ENCODE peak calls at places on chromosomes 11 and 22, in five cellular contexts. One of them, this sample, is unnamed.

GRCh38 chr11:63763506-63764200 is 4.9 kb downstream of the ZFTA start:
- DNase-seq in GM23248: no peak
- DNase-seq in HCT116: no peak
- DNase-seq in MM.1S: no peak
- DNase-seq in neural progenitor cell: peak
- DNase-seq in this sample: no peak

GRCh38 chr11:32885556-32885955 is 7.1 kb upstream of the QSER1 start:
- DNase-seq in GM23248: no peak
- DNase-seq in HCT116: no peak
- DNase-seq in MM.1S: no peak
- DNase-seq in neural progenitor cell: no peak
- DNase-seq in this sample: no peak

GRCh38 chr11:2693851-2694261 is 5.9 kb downstream of the KCNQ1OT1 start:
- DNase-seq in GM23248: peak
- DNase-seq in HCT116: no peak
- DNase-seq in MM.1S: no peak
- DNase-seq in neural progenitor cell: no peak
- DNase-seq in this sample: peak

GRCh38 chr11:33000181-33000580 is 15.5 kb upstream of the DEPDC7 start:
- DNase-seq in GM23248: peak
- DNase-seq in HCT116: no peak
- DNase-seq in MM.1S: no peak
- DNase-seq in neural progenitor cell: no peak
- DNase-seq in this sample: peak

GRCh38 chr22:35072939-35073338 is 7.0 kb downstream of the ISX start:
- DNase-seq in GM23248: peak
- DNase-seq in HCT116: no peak
- DNase-seq in MM.1S: no peak
- DNase-seq in neural progenitor cell: no peak
- DNase-seq in this sample: peak

GRCh38 chr11:63445720-63446119 is 45.2 kb downstream of the PLAAT5 start:
- DNase-seq in GM23248: peak
- DNase-seq in HCT116: no peak
- DNase-seq in MM.1S: no peak
- DNase-seq in neural progenitor cell: no peak
- DNase-seq in this sample: peak

GRCh38 chr11:76232026-76232665 is 25.8 kb upstream of the WNT11 start:
- DNase-seq in GM23248: no peak
- DNase-seq in HCT116: no peak
- DNase-seq in MM.1S: peak
- DNase-seq in neural progenitor cell: no peak
- DNase-seq in this sample: no peak

GRCh38 chr11:72587696-72588095 is 86.5 kb downstream of the PDE2A start:
- DNase-seq in GM23248: no peak
- DNase-seq in HCT116: no peak
- DNase-seq in MM.1S: no peak
- DNase-seq in neural progenitor cell: no peak
- DNase-seq in this sample: no peak

GRCh38 chr22:49207008-49207775 is 620.5 kb downstream of the BRD1 start:
- DNase-seq in GM23248: no peak
- DNase-seq in HCT116: no peak
- DNase-seq in MM.1S: no peak
- DNase-seq in neural progenitor cell: no peak
- DNase-seq in this sample: no peak

GRCh38 chr22:20584872-20585639 is 77.6 kb downstream of the MED15 start:
- DNase-seq in GM23248: no peak
- DNase-seq in HCT116: no peak
- DNase-seq in MM.1S: no peak
- DNase-seq in neural progenitor cell: no peak
- DNase-seq in this sample: no peak

GRCh38 chr11:107699371-107700348 is 12.2 kb downstream of the SLN start:
- DNase-seq in GM23248: no peak
- DNase-seq in HCT116: no peak
- DNase-seq in MM.1S: no peak
- DNase-seq in neural progenitor cell: no peak
- DNase-seq in this sample: no peak

GRCh38 chr22:35432226-35432905 is 32.4 kb downstream of the MCM5 start:
- DNase-seq in GM23248: no peak
- DNase-seq in HCT116: no peak
- DNase-seq in MM.1S: no peak
- DNase-seq in neural progenitor cell: no peak
- DNase-seq in this sample: no peak

GRCh38 chr11:66818231-66818955 is 24.8 kb upstream of the RCE1 start:
- DNase-seq in GM23248: no peak
- DNase-seq in HCT116: no peak
- DNase-seq in MM.1S: no peak
- DNase-seq in neural progenitor cell: no peak
- DNase-seq in this sample: no peak

GRCh38 chr11:4714300-4714699 is 9.7 kb downstream of the MMP26 start:
- DNase-seq in GM23248: no peak
- DNase-seq in HCT116: no peak
- DNase-seq in MM.1S: no peak
- DNase-seq in neural progenitor cell: no peak
- DNase-seq in this sample: no peak

GRCh38 chr11:35029979-35030378 is 109.0 kb upstream of the CD44 start:
- DNase-seq in GM23248: peak
- DNase-seq in HCT116: no peak
- DNase-seq in MM.1S: no peak
- DNase-seq in neural progenitor cell: no peak
- DNase-seq in this sample: peak
- TF ChIP-seq EZH2phosphoT487 in GM23248: no peak
- TF ChIP-seq EZH2phosphoT487 in HCT116: no peak
- TF ChIP-seq EZH2phosphoT487 in MM.1S: no peak
- TF ChIP-seq EZH2phosphoT487 in neural progenitor cell: no peak
- TF ChIP-seq EZH2phosphoT487 in this sample: no peak

DNA sequence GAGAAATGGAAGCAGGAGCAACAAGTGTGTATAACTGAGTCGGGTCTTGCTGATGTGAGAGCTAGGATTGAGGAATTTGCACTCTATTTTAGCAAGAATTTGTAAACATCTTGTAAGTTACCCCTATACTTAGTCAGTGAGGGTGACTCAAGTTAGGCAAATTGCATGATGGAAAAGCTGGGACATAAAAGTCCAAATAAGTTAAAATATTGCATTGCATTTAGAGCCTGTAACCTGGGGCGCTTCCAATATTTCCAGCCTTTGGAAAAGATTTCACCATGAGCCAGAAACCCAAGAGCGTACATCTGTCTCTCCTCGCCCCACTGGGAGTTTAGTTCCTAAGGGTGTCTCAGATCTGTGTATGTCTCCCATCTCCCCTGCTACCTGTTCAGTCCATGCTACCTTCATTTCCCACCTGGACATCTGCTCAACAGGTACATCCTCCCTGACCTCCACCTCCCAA is 37.0 kb upstream of the ACCSL start:
- DNase-seq in GM23248: peak
- DNase-seq in HCT116: no peak
- DNase-seq in MM.1S: no peak
- DNase-seq in neural progenitor cell: no peak
- DNase-seq in this sample: no peak
- H3K9ac ChIP-seq in GM23248: peak
- H3K9ac ChIP-seq in HCT116: no peak
- H3K9ac ChIP-seq in MM.1S: no peak
- H3K9ac ChIP-seq in neural progenitor cell: no peak
- H3K9ac ChIP-seq in this sample: no peak

GRCh38 chr22:50269573-50270301 is 443 bp downstream of the MAPK11 start:
- DNase-seq in GM23248: peak
- DNase-seq in HCT116: no peak
- DNase-seq in MM.1S: no peak
- DNase-seq in neural progenitor cell: no peak
- DNase-seq in this sample: peak
- TF ChIP-seq EZH2 in GM23248: no peak
- TF ChIP-seq EZH2 in HCT116: no peak
- TF ChIP-seq EZH2 in MM.1S: no peak
- TF ChIP-seq EZH2 in neural progenitor cell: peak
- TF ChIP-seq EZH2 in this sample: no peak

DNA sequence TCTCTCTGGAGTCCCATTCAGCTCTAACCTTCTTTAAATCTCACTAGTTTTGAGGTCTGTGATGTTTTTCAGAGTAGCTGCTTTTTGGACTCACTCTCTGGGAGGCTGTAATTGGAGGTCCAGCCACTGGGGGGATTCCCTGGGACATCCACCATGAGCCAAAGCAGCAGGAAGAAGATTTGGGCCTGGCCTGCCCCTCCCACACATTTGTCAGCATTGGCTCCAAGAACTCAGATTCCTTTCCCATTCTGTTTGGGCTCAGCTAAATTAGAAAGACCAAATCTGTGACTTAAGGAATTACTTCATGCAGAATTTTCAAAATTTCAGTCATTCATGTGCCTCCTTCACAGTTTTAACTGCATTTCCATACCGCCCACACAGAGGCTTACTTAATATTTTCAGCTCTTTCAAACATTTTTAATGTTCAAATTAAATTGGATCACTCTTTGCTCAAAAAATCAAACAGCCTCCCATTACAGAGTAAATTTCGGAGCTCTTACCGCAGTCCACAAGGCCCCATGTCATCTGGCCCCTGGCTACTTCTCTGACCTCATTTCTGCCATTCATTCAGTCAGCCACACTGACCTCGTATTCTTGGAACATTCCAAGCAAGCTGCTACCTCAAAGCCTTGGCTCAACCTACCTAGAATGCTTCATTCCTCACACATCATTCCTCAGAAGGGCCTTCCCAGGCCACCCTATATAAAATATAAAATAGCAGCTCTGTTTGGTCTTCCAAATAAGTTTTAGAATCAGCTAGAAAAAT is 54.5 kb upstream of the RRAS2 start:
- DNase-seq in GM23248: peak
- DNase-seq in HCT116: no peak
- DNase-seq in MM.1S: no peak
- DNase-seq in neural progenitor cell: peak
- DNase-seq in this sample: peak
- TF ChIP-seq EZH2phosphoT487 in GM23248: no peak
- TF ChIP-seq EZH2phosphoT487 in HCT116: no peak
- TF ChIP-seq EZH2phosphoT487 in MM.1S: no peak
- TF ChIP-seq EZH2phosphoT487 in neural progenitor cell: no peak
- TF ChIP-seq EZH2phosphoT487 in this sample: no peak

DNA sequence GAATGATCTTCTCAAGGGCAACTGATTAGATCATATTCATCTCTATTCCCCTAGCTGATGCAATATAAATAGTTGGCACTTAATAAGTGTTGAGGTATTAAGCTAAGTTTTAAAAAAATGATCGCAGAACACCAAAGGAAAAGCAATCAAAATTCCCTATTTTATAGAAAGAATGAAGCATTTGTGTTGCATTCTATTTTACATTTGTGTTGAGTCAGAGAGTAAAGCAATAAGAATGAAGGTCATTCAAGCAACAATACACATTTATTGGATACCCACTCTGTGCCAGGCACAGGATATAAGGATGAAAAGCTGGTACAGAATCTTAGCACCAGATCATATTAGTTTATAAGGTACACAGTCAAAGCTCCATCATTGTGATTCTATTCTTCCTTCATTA is 686.4 kb upstream of the CCDC90B start:
- DNase-seq in GM23248: no peak
- DNase-seq in HCT116: no peak
- DNase-seq in MM.1S: no peak
- DNase-seq in neural progenitor cell: no peak
- DNase-seq in this sample: no peak
- H3K9ac ChIP-seq in GM23248: no peak
- H3K9ac ChIP-seq in HCT116: no peak
- H3K9ac ChIP-seq in MM.1S: no peak
- H3K9ac ChIP-seq in neural progenitor cell: no peak
- H3K9ac ChIP-seq in this sample: no peak

GRCh38 chr22:38080847-38081635 is 2.9 kb downstream of the SLC16A8 start:
- DNase-seq in GM23248: peak
- DNase-seq in HCT116: no peak
- DNase-seq in MM.1S: no peak
- DNase-seq in neural progenitor cell: peak
- DNase-seq in this sample: peak
- TF ChIP-seq EZH2 in GM23248: no peak
- TF ChIP-seq EZH2 in HCT116: no peak
- TF ChIP-seq EZH2 in MM.1S: no peak
- TF ChIP-seq EZH2 in neural progenitor cell: peak
- TF ChIP-seq EZH2 in this sample: no peak

DNA sequence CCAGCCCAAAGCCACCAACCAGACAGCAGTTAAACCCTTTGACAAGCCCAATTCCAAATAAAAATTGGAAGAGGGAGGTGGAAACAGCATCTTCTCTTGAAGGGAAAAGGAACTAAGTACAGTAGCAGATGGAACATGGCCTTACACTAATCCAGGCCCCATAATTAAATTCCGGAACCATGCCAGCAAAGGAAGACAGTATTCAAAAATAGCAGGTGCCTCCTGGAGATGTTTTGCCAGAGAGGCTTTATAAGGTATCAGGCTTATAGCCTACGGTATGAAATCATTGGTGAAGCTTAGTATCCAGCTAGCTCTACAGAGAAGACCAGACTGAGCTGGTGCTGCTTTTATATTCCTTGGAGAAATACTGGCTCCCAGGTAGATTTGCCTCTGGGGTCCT is 344.1 kb upstream of the API5 start:
- DNase-seq in GM23248: no peak
- DNase-seq in HCT116: no peak
- DNase-seq in MM.1S: no peak
- DNase-seq in neural progenitor cell: no peak
- DNase-seq in this sample: no peak
- TF ChIP-seq EZH2phosphoT487 in GM23248: no peak
- TF ChIP-seq EZH2phosphoT487 in HCT116: no peak
- TF ChIP-seq EZH2phosphoT487 in MM.1S: no peak
- TF ChIP-seq EZH2phosphoT487 in neural progenitor cell: no peak
- TF ChIP-seq EZH2phosphoT487 in this sample: no peak

This sample was measured in PC-3.